ENCODE peak calls at places on chromosomes 1 and 21, in six cellular contexts. B, N, W, P, R and T are unnamed samples.

GRCh38 chr1:231763481-231763880 is 136.9 kb downstream of the DISC1 start:
- DNase-seq in B (no peak), N (no peak), W (no peak), P (no peak), R (no peak), T (no peak)

GRCh38 chr1:207519505-207520399 is 23.8 kb downstream of the CR1 start:
- DNase-seq in B (peak), N (no peak), W (no peak), P (no peak), R (peak), T (peak)

GRCh38 chr1:230160957-230161771 is 94.1 kb downstream of the GALNT2 start:
- DNase-seq in B (no peak), N (peak), W (peak), P (no peak), R (peak), T (no peak)

GRCh38 chr1:181251001-181251712 is 162.7 kb downstream of the IER5 start:
- DNase-seq in B (peak), N (peak), W (peak), P (no peak), R (peak), T (peak)

GRCh38 chr1:189429610-189430009 is 1048.1 kb downstream of the BRINP3 start:
- DNase-seq in B (no peak), N (peak), W (no peak), P (no peak), R (peak), T (no peak)

GRCh38 chr1:174954686-174955669 is 44.8 kb upstream of the CACYBP start:
- DNase-seq in B (no peak), N (no peak), W (no peak), P (no peak), R (no peak), T (no peak)

GRCh38 chr21:45270306-45270821 is 17.3 kb downstream of the POFUT2 start:
- DNase-seq in B (peak), N (no peak), W (no peak), P (no peak), R (no peak), T (no peak)

GRCh38 chr1:25204797-25205441 is 27.4 kb downstream of the SYF2 start:
- DNase-seq in B (peak), N (peak), W (peak), P (peak), R (peak), T (peak)

GRCh38 chr1:45047032-45047431 is 35.0 kb downstream of the UROD start:
- DNase-seq in B (no peak), N (no peak), W (no peak), P (no peak), R (no peak), T (no peak)

GRCh38 chr1:210360852-210361477 is 32.3 kb downstream of the HHAT start:
- DNase-seq in B (peak), N (peak), W (peak), P (no peak), R (peak), T (peak)

GRCh38 chr1:63559357-63559756 is 33.9 kb upstream of the PGM1 start:
- DNase-seq in B (no peak), N (no peak), W (no peak), P (no peak), R (no peak), T (no peak)

GRCh38 chr1:1788646-1789431 is 10.6 kb upstream of the NADK start:
- DNase-seq in B (peak), N (peak), W (no peak), P (peak), R (peak), T (no peak)

GRCh38 chr1:117609471-117609911 is 3.6 kb downstream of the TENT5C start:
- DNase-seq in B (peak), N (no peak), W (no peak), P (no peak), R (peak), T (no peak)

GRCh38 chr1:30611741-30612309 is 111.6 kb downstream of the MATN1 start:
- DNase-seq in B (no peak), N (no peak), W (no peak), P (no peak), R (no peak), T (no peak)

GRCh38 chr1:239361403-239361802 is 25.0 kb upstream of the CHRM3 start:
- DNase-seq in B (peak), N (peak), W (peak), P (no peak), R (peak), T (peak)

GRCh38 chr1:193850745-193851144 is 664.3 kb upstream of the B3GALT2 start:
- DNase-seq in B (no peak), N (no peak), W (no peak), P (no peak), R (no peak), T (no peak)

DNA sequence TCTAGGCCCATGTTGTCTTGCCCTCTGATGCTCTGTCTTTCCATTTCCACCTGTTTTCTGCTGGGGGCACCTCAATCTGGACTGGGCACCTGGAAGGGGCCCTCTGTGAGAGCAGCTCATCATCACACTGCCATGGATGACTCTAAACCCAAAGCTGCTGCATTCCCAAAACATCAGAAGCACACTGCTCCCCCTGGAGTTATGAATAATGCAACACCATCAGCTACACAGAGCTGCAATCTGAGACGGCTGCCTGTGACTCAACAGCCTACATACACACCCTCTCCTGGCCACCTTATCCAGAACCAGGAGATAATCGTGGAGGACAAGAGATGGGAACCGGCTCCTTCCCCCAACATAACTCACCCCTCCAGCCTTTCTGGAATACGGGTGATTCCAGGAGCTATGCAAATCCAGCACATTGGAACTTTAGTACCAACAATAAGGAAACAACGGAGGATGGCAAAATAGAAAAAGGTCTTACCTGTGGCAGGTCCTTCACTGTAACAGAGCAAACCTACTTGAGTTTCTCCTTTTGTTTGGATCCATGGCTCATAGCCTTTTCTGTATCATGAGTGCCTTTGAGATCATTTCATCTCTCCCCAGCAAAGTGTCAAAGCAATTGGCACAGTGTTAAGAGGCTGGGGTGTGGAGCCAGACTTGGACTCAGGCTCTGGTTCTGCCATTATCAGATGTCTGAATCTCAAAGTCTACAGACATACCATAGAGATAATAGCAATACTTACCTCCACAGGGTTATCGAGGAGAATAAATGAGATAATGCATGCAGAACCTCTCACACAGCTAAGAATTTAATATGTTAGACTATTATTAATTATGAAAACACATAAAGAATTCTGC is 29.3 kb downstream of the AK2 start:
- DNase-seq in B (peak), N (peak), W (peak), P (no peak), R (peak), T (peak)
- TF ChIP-seq CTCF in B (peak), N (peak), W (peak), P (peak), R (peak), T (peak)

GRCh38 chr1:113488576-113489177 is 98.4 kb downstream of the MAGI3 start:
- DNase-seq in B (no peak), N (no peak), W (no peak), P (no peak), R (no peak), T (no peak)
- TF ChIP-seq CTCF in B (no peak), N (no peak), W (no peak), P (no peak), R (no peak), T (peak)

GRCh38 chr1:48448932-48449331 is 23.1 kb downstream of the SPATA6 start:
- DNase-seq in B (no peak), N (no peak), W (no peak), P (no peak), R (no peak), T (no peak)

GRCh38 chr1:48450505-48450904 is 21.5 kb downstream of the SPATA6 start:
- DNase-seq in B (no peak), N (peak), W (no peak), P (no peak), R (no peak), T (no peak)
- TF ChIP-seq CTCF in B (peak), N (peak), W (peak), P (no peak), R (peak), T (peak)

DNA sequence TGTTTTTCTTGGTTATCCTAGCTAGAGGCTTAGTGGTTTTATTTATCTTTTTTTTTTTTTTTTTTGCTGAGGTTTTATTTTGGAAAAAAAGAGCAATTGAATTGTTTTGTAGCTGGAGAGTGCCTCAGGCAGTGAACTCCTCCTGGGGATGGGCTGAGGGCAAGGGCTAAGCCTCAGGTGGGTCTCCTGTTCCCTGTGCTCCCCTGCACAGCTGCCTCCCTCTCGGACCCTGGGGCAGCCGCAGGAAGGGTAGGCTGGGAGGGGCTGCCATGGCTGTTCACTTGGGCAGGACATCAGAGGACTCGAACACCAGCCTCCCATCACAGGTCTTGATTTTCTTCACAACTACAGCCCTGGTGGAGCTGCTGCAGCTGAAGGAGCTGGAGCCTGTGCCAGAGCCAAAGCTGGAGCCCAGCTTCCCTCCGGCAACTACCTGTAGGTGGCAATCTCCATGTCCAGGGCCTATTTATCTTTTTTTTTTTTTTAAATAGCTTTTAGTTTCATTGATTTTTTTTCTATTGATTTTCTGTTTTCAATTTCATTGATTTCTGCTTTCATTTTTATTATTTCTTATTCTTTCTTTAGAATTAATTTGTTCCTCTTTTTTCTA is 28.9 kb downstream of the LEPR start:
- DNase-seq in B (no peak), N (no peak), W (no peak), P (no peak), R (no peak), T (no peak)
- TF ChIP-seq CTCF in B (no peak), N (no peak), W (no peak), P (no peak), R (no peak), T (peak)

GRCh38 chr1:47548188-47548587 is 110.3 kb downstream of the FOXD2 start:
- DNase-seq in B (no peak), N (no peak), W (no peak), P (no peak), R (no peak), T (no peak)

GRCh38 chr1:47551971-47552528 is 114.2 kb downstream of the FOXD2 start:
- DNase-seq in B (no peak), N (no peak), W (no peak), P (no peak), R (no peak), T (no peak)

GRCh38 chr1:47545912-47546483 is 108.2 kb downstream of the FOXD2 start:
- DNase-seq in B (no peak), N (no peak), W (no peak), P (no peak), R (no peak), T (no peak)

GRCh38 chr1:47547753-47548152 is 109.9 kb downstream of the FOXD2 start:
- DNase-seq in B (peak), N (no peak), W (no peak), P (no peak), R (no peak), T (no peak)

DNA sequence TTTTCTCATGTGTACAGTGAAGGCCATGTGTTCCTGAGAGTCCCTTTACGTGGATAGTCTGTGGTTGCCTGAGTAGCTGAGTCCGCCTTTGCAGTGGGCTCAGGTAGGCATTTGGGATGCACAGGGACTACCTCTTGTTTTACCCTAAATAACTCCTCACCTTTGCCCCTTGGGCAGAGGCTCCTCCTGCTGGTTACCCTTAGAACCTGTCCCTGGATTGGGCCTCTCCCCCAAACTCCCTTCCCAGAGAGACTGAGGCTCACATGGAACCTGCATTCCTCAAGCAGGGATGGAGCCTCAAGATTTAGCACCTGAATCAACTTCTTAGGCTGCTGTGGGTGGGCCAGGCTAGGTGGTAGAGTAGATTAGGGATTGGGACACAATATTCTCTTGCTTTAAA is 111.7 kb downstream of the FOXD2 start:
- DNase-seq in B (no peak), N (no peak), W (no peak), P (no peak), R (no peak), T (no peak)
- TF ChIP-seq CTCF in B (no peak), N (no peak), W (no peak), P (no peak), R (no peak), T (no peak)

GRCh38 chr1:108570128-108570527 is 10.2 kb downstream of the EEIG2 start:
- DNase-seq in B (peak), N (peak), W (peak), P (peak), R (no peak), T (no peak)
- TF ChIP-seq CTCF in B (peak), N (peak), W (no peak), P (peak), R (peak), T (peak)

GRCh38 chr1:106954830-106955229 is 101.6 kb upstream of the PRMT6 start:
- DNase-seq in B (peak), N (no peak), W (no peak), P (no peak), R (no peak), T (no peak)
- TF ChIP-seq CTCF in B (no peak), N (no peak), W (no peak), P (no peak), R (no peak), T (no peak)

DNA sequence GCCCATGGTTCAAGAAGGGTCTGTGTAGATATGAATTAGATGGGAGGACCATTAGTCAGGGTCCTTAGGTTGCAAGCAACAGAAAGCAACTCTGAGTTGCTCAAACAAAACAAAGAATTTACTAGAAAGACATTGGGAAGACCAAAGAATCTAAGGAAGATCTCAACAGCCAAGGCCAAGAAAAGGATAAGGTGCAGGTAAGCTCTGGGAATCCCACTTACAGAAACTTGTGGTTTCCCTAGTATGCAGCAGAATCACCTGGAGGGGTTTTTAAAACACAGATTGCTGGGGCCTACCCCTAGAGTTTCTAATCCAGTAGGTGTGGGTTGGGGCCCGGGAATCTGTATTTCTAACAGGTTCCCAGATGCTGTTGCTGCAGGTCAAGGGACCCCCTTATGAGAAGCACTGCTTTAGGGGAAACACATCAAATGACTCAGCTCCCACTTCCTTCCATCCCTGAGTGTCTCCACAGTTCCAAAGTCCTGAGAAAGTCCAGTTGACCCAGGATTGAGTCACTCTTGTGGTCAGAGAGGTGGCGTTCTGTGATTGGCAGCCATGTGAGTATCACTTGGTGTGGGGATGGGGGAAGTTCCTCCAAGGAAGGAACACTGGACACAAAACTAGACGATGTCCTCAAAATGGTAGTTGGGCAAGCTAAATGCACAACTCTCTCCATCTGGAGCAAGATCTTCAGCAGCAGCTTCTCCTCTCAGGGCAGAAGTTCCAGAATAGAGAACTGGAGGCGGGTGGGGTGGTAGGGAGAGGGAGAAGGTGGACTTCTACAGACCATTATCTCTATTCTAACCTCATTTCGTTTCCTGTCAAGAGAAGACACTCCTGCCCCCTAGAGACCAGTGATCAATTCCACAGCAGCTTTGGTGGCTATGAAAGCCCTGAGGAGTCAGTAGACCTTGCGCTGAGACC is 24.2 kb upstream of the EYA3 start:
- DNase-seq in B (peak), N (peak), W (no peak), P (no peak), R (peak), T (peak)
- TF ChIP-seq CTCF in B (peak), N (peak), W (no peak), P (no peak), R (peak), T (peak)